ENCODE peak calls at places on chromosomes 1 and 21, in four cellular contexts. P, T, N and H are unnamed samples.

GRCh38 chr1:163315773-163316374 is 5.9 kb upstream of the NUF2 start:
- DNase-seq in P (peak; percentile 45), T (no peak), N (peak; percentile 13), H (no peak)

GRCh38 chr1:246169019-246169418 is 338.1 kb downstream of the SMYD3 start:
- DNase-seq in P (no peak), T (no peak), N (no peak), H (no peak)

GRCh38 chr1:35769188-35769758 is 505 bp downstream of the CLSPN start:
- DNase-seq in P (peak; percentile 88), T (peak; percentile 88), N (peak; percentile 96), H (peak; percentile 88)

GRCh38 chr1:203858055-203858454 is 3.3 kb upstream of the SNRPE start:
- DNase-seq in P (no peak), T (no peak), N (no peak), H (no peak)

GRCh38 chr1:205488074-205488723 is 16.3 kb upstream of the CDK18 start:
- DNase-seq in P (peak; percentile 65), T (no peak), N (peak; percentile 82), H (no peak)

GRCh38 chr21:33372582-33372981 is 30.6 kb upstream of the IFNGR2 start:
- DNase-seq in P (no peak), T (no peak), N (no peak), H (no peak)

GRCh38 chr1:10941891-10942541 is 70.4 kb upstream of the TARDBP start:
- DNase-seq in P (peak; percentile 84), T (peak; percentile 82), N (peak; percentile 87), H (peak; percentile 84)

GRCh38 chr1:46448109-46448911 is 41.3 kb upstream of the DMBX1 start:
- DNase-seq in P (peak; percentile 39), T (no peak), N (no peak), H (peak; percentile 77)

GRCh38 chr1:199463521-199464127 is 563.9 kb upstream of the NR5A2 start:
- DNase-seq in P (peak; percentile 63), T (no peak), N (peak; percentile 5), H (no peak)

GRCh38 chr1:108624069-108624468 is 36.8 kb downstream of the HENMT1 start:
- DNase-seq in P (no peak), T (no peak), N (no peak), H (no peak)

DNA sequence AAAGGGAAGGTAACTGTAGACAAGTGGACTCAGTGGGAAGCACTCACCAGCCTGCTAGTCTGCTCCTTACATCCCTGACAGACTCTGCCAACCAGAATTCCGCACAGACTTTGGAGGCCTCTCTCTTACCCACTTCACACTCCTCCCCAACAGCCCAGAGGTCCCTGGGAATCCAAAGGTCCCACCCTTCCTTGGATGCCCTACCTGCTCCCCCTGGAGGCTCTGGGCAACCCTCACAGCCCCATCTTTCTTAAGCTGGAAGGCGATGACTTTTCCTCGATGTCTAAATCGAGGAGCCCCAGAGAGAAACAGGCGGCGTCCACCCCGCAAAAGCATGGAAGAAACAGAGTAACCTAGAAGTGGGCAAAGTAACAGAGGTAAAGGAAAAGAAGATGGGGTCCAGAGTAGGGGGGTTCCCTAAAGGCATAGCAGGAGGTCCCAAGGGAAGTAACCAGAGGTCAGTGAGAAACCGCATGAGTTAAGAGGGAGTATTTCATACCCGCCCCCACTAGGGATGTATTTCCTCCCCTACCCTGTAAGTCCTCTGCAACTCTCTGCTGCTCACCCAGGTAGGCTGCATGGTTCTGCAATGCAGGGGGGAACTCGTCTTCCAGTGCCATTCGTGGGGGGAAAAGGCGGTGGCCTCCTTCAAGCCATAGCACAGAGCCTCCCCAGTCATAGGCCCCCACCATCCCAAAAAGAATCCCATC is 8.4 kb downstream of the ITGA10 start:
- DNase-seq in P (no peak), T (no peak), N (no peak), H (no peak)
- TF ChIP-seq CTCF in P (no peak), T (no peak), N (no peak), H (no peak)

GRCh38 chr1:243708210-243708609 is 141.8 kb downstream of the AKT3 start:
- DNase-seq in P (no peak), T (no peak), N (no peak), H (no peak)
- TF ChIP-seq CTCF in P (no peak), T (peak; percentile 18), N (peak; percentile 3), H (peak; percentile 62)

GRCh38 chr1:79283451-79283850 is 276.9 kb upstream of the ADGRL4 start:
- DNase-seq in P (no peak), T (no peak), N (no peak), H (no peak)

GRCh38 chr1:79281442-79281841 is 274.9 kb upstream of the ADGRL4 start:
- DNase-seq in P (no peak), T (no peak), N (no peak), H (no peak)

GRCh38 chr1:79290927-79291474 is 284.5 kb upstream of the ADGRL4 start:
- DNase-seq in P (no peak), T (no peak), N (no peak), H (no peak)

DNA sequence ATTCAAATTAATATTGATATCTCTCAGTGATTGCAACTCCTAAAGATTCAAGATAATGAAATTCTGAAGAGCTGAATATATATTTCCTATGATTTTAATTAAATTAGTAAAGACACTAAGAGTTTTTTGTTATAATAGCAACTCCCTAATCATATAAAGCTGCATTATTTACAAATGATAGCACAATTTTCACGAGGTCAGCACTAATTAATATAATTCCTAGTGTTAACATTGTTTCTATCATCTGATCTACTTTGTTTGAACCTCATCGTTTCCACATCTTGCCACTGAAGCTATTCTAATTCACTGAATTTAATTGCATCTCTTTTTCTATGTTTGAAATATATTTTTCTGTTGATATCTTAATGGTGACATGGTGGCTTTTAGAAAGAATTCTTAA is 279.1 kb upstream of the ADGRL4 start:
- DNase-seq in P (no peak), T (no peak), N (no peak), H (no peak)
- TF ChIP-seq CTCF in P (no peak), T (no peak), N (no peak), H (no peak)

DNA sequence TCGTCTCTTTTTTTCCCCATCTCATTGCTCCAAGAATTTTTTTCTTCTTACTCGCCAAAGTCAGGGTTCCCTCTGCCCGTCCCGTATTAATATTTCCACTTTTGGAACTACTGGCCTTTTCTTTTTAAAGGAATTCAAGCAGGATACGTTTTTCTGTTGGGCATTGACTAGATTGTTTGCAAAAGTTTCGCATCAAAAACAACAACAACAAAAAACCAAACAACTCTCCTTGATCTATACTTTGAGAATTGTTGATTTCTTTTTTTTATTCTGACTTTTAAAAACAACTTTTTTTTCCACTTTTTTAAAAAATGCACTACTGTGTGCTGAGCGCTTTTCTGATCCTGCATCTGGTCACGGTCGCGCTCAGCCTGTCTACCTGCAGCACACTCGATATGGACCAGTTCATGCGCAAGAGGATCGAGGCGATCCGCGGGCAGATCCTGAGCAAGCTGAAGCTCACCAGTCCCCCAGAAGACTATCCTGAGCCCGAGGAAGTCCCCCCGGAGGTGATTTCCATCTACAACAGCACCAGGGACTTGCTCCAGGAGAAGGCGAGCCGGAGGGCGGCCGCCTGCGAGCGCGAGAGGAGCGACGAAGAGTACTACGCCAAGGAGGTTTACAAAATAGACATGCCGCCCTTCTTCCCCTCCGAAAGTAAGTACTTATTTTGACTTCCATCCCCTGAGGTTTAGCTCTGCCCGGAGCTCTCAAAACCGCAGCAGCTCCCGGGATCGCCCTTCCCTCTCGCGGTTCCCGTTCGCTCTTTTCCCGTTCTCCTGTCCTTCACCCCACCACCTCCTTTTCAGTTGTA is 1.5 kb downstream of the TGFB2 start:
- DNase-seq in P (peak; percentile 20), T (peak; percentile 63), N (peak; percentile 35), H (no peak)
- TF ChIP-seq CTCF in P (no peak), T (no peak), N (no peak), H (no peak)

GRCh38 chr1:154479764-154480421 is 22.1 kb upstream of the TDRD10 start:
- DNase-seq in P (peak; percentile 82), T (no peak), N (peak; percentile 78), H (no peak)

GRCh38 chr1:154483941-154484803 is 17.8 kb upstream of the TDRD10 start:
- DNase-seq in P (no peak), T (no peak), N (no peak), H (no peak)

GRCh38 chr1:154478013-154478412 is 24.0 kb upstream of the TDRD10 start:
- DNase-seq in P (no peak), T (no peak), N (no peak), H (no peak)

GRCh38 chr1:154478639-154479038 is 23.4 kb upstream of the TDRD10 start:
- DNase-seq in P (no peak), T (no peak), N (peak; percentile 55), H (no peak)

DNA sequence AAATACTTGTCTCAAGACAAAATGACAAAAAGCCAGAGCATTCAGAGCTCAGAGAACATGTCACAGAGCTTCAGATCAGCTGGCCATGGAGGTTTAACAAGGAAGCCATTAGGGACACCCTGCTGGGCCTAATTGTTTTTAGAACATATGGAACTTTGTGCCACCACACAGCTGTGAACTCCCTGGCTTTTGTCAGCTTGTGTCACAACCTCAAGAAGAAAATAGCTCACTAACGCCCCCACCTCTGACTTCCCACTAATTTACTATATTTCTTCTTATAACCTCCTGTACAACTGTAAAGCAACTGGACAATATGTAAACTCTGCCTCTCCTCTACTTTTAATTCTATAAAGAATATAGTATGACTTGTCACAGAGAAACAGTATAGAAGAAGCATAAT is 21.0 kb upstream of the TDRD10 start:
- DNase-seq in P (no peak), T (no peak), N (no peak), H (no peak)
- TF ChIP-seq CTCF in P (no peak), T (no peak), N (no peak), H (no peak)

DNA sequence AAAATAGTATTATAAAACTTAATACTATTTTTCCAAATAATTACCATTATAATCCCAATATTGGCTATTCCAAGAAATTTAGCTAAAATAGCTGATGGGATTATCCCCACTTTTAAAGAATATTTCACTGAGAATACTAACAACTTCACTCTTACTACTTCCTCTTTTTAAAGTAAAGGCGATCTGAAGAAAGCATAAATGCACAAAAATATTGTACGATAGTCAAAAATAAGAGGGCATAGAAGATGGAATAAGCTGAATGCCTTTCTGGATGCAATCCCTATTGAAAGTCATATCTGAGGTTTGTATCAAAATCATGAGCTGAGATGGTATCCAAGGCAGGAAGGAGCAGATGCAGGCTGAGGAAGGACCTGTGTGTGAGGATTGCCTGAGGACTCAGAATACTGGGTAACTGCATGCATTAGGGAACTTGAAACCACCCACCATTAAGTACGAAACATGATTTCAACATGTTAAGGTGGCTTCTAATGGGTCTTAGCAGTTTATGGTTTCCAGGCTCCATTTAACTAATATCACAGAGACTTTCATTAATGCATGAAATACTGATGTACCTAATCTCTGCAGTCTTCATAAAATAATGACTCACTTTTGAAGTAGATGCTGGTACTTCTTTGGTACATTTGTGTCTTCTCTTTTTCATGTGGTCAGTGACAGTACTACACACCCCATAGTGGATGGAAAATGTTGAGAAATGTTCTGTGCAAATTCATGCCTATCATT is 29.6 kb upstream of the RGS1 start:
- DNase-seq in P (no peak), T (no peak), N (no peak), H (no peak)
- TF ChIP-seq CTCF in P (peak; percentile 56), T (peak; percentile 4), N (no peak), H (peak; percentile 62)

GRCh38 chr1:63522891-63523728 is at the start of the genes EFCAB7 and ITGB3BP:
- DNase-seq in P (peak; percentile 81), T (peak; percentile 85), N (peak; percentile 77), H (peak; percentile 90)
- TF ChIP-seq CTCF in P (no peak), T (no peak), N (no peak), H (no peak)